ENCODE peak calls at places on chromosome 2, in four cellular contexts. N is A172, T is Kasumi-1, F is neural crest cell. J is an unnamed sample.

GRCh38 chr2:30932850-30933249 is 125.6 kb upstream of the CAPN13 start:
- DNase-seq in N (no peak), T (no peak), F (no peak), J (no peak)

GRCh38 chr2:28649481-28650260 is 102.0 kb upstream of the PPP1CB start:
- DNase-seq in N (peak), T (no peak), F (no peak), J (peak)

GRCh38 chr2:241582806-241583205 is 24.3 kb downstream of the BOK start:
- DNase-seq in N (no peak), T (no peak), F (no peak), J (no peak)

GRCh38 chr2:163878718-163879117 is 142.9 kb upstream of the FIGN start:
- DNase-seq in N (peak), T (peak), F (peak), J (no peak)

GRCh38 chr2:62705007-62705829 is at the start of gene EHBP1:
- DNase-seq in N (peak), T (peak), F (peak), J (peak)

GRCh38 chr2:217923007-217923686 is 79.6 kb downstream of the TNS1 start:
- DNase-seq in N (no peak), T (no peak), F (no peak), J (no peak)

GRCh38 chr2:39468574-39469331 is 31.7 kb upstream of the MAP4K3 start:
- DNase-seq in N (no peak), T (no peak), F (no peak), J (no peak)

GRCh38 chr2:219570194-219570923 is 980 bp downstream of the OBSL1 start:
- DNase-seq in N (no peak), T (no peak), F (no peak), J (no peak)

GRCh38 chr2:136015688-136016087 is 30.3 kb upstream of the DARS1 start:
- DNase-seq in N (no peak), T (no peak), F (no peak), J (no peak)

GRCh38 chr2:199973703-199974102 is 18.3 kb downstream of the MAIP1 start:
- DNase-seq in N (peak), T (peak), F (no peak), J (peak)

GRCh38 chr2:16623046-16623445 is 42.6 kb downstream of the CYRIA start:
- DNase-seq in N (peak), T (no peak), F (no peak), J (no peak)

GRCh38 chr2:221016551-221016950 is 555.6 kb downstream of the EPHA4 start:
- DNase-seq in N (no peak), T (no peak), F (no peak), J (no peak)